ENCODE peak calls at places on chromosomes 5 and 9, in nine cellular contexts. One of them, this sample, is unnamed.

GRCh38 chr9:89466451-89467277 is 31.2 kb downstream of the SEMA4D start:
- DNase-seq in hepatic stellate cell: no peak
- DNase-seq in activated CD4-positive, alpha-beta T cell treated with anti-CD3 and anti-CD28 coated beads, Interleukin-2, amount 50 U/mL, for 48 hours: peak
- DNase-seq in heart left ventricle: no peak
- DNase-seq in NCI-H1092: no peak
- DNase-seq in NCI-H2081: no peak
- DNase-seq in type B pancreatic cell: no peak
- DNase-seq in NCI-H460: no peak
- DNase-seq in AG10803: no peak
- DNase-seq in this sample: peak

GRCh38 chr9:36034911-36035490 is 1.7 kb upstream of the RECK start:
- DNase-seq in hepatic stellate cell: no peak
- DNase-seq in activated CD4-positive, alpha-beta T cell treated with anti-CD3 and anti-CD28 coated beads, Interleukin-2, amount 50 U/mL, for 48 hours: no peak
- DNase-seq in heart left ventricle: no peak
- DNase-seq in NCI-H1092: no peak
- DNase-seq in NCI-H2081: no peak
- DNase-seq in type B pancreatic cell: no peak
- DNase-seq in NCI-H460: no peak
- DNase-seq in AG10803: no peak
- DNase-seq in this sample: no peak

GRCh38 chr5:67416986-67417385 is 220.4 kb upstream of the CD180 start:
- DNase-seq in hepatic stellate cell: no peak
- DNase-seq in activated CD4-positive, alpha-beta T cell treated with anti-CD3 and anti-CD28 coated beads, Interleukin-2, amount 50 U/mL, for 48 hours: no peak
- DNase-seq in heart left ventricle: no peak
- DNase-seq in NCI-H1092: no peak
- DNase-seq in NCI-H2081: no peak
- DNase-seq in type B pancreatic cell: no peak
- DNase-seq in NCI-H460: no peak
- DNase-seq in AG10803: no peak
- DNase-seq in this sample: no peak

GRCh38 chr5:178564842-178565550 is 25.2 kb downstream of the COL23A1 start:
- DNase-seq in hepatic stellate cell: no peak
- DNase-seq in activated CD4-positive, alpha-beta T cell treated with anti-CD3 and anti-CD28 coated beads, Interleukin-2, amount 50 U/mL, for 48 hours: no peak
- DNase-seq in heart left ventricle: no peak
- DNase-seq in NCI-H1092: no peak
- DNase-seq in NCI-H2081: no peak
- DNase-seq in type B pancreatic cell: no peak
- DNase-seq in NCI-H460: no peak
- DNase-seq in AG10803: peak
- DNase-seq in this sample: no peak

GRCh38 chr9:962023-962422 is 14.4 kb upstream of the DMRT3 start:
- DNase-seq in hepatic stellate cell: no peak
- DNase-seq in activated CD4-positive, alpha-beta T cell treated with anti-CD3 and anti-CD28 coated beads, Interleukin-2, amount 50 U/mL, for 48 hours: no peak
- DNase-seq in heart left ventricle: no peak
- DNase-seq in NCI-H1092: no peak
- DNase-seq in NCI-H2081: no peak
- DNase-seq in type B pancreatic cell: no peak
- DNase-seq in NCI-H460: no peak
- DNase-seq in AG10803: no peak
- DNase-seq in this sample: no peak

GRCh38 chr5:174733091-174733690 is 8.8 kb downstream of the MSX2 start:
- DNase-seq in hepatic stellate cell: no peak
- DNase-seq in activated CD4-positive, alpha-beta T cell treated with anti-CD3 and anti-CD28 coated beads, Interleukin-2, amount 50 U/mL, for 48 hours: no peak
- DNase-seq in heart left ventricle: no peak
- DNase-seq in NCI-H1092: no peak
- DNase-seq in NCI-H2081: no peak
- DNase-seq in type B pancreatic cell: no peak
- DNase-seq in NCI-H460: no peak
- DNase-seq in AG10803: no peak
- DNase-seq in this sample: no peak

GRCh38 chr9:123401879-123402513 is 46.0 kb downstream of the CRB2 start:
- DNase-seq in hepatic stellate cell: peak
- DNase-seq in activated CD4-positive, alpha-beta T cell treated with anti-CD3 and anti-CD28 coated beads, Interleukin-2, amount 50 U/mL, for 48 hours: peak
- DNase-seq in heart left ventricle: no peak
- DNase-seq in NCI-H1092: no peak
- DNase-seq in NCI-H2081: peak
- DNase-seq in type B pancreatic cell: no peak
- DNase-seq in NCI-H460: peak
- DNase-seq in AG10803: peak
- DNase-seq in this sample: peak

GRCh38 chr5:180139731-180140626 is 68.4 kb upstream of the RNF130 start:
- DNase-seq in hepatic stellate cell: no peak
- DNase-seq in activated CD4-positive, alpha-beta T cell treated with anti-CD3 and anti-CD28 coated beads, Interleukin-2, amount 50 U/mL, for 48 hours: no peak
- DNase-seq in heart left ventricle: no peak
- DNase-seq in NCI-H1092: no peak
- DNase-seq in NCI-H2081: no peak
- DNase-seq in type B pancreatic cell: peak
- DNase-seq in NCI-H460: no peak
- DNase-seq in AG10803: no peak
- DNase-seq in this sample: no peak

GRCh38 chr5:16345454-16345853 is 120.1 kb downstream of the ZNF622 start:
- DNase-seq in hepatic stellate cell: no peak
- DNase-seq in activated CD4-positive, alpha-beta T cell treated with anti-CD3 and anti-CD28 coated beads, Interleukin-2, amount 50 U/mL, for 48 hours: no peak
- DNase-seq in heart left ventricle: no peak
- DNase-seq in NCI-H1092: no peak
- DNase-seq in NCI-H2081: no peak
- DNase-seq in type B pancreatic cell: no peak
- DNase-seq in NCI-H460: no peak
- DNase-seq in AG10803: peak
- DNase-seq in this sample: no peak

GRCh38 chr9:128635266-128636023 is 21.2 kb downstream of the DYNC2I2 start:
- DNase-seq in hepatic stellate cell: peak
- DNase-seq in activated CD4-positive, alpha-beta T cell treated with anti-CD3 and anti-CD28 coated beads, Interleukin-2, amount 50 U/mL, for 48 hours: no peak
- DNase-seq in heart left ventricle: peak
- DNase-seq in NCI-H1092: peak
- DNase-seq in NCI-H2081: peak
- DNase-seq in type B pancreatic cell: peak
- DNase-seq in NCI-H460: peak
- DNase-seq in AG10803: peak
- DNase-seq in this sample: no peak